ENCODE peak calls at places on chromosomes 13 and 19, in five cellular contexts. P is stomach; J is pancreas; L is left ventricle myocardium inferior; H is effector memory CD4-positive, alpha-beta T cell. S is an unnamed sample.

GRCh38 chr19:35755550-35756371 is 1.1 kb downstream of the HSPB6 start:
- DNase-seq in P (peak), J (peak), L (peak), H (peak), S (peak)

GRCh38 chr19:58218899-58219298 is 9.8 kb upstream of the ZNF544 start:
- DNase-seq in P (no peak), J (no peak), L (no peak), H (peak), S (no peak)

GRCh38 chr19:41521860-41522555 is 54.0 kb upstream of the CEACAM21 start:
- DNase-seq in P (no peak), J (no peak), L (no peak), H (peak), S (no peak)

GRCh38 chr13:45224181-45224580 is 23.3 kb upstream of the KCTD4 start:
- DNase-seq in P (no peak), J (no peak), L (no peak), H (no peak), S (no peak)

GRCh38 chr13:106369091-106369490 is 166.4 kb downstream of the EFNB2 start:
- DNase-seq in P (no peak), J (no peak), L (no peak), H (no peak), S (no peak)

GRCh38 chr13:83865161-83866137 is 16.8 kb downstream of the SLITRK1 start:
- DNase-seq in P (no peak), J (no peak), L (no peak), H (no peak), S (no peak)

GRCh38 chr19:33227242-33227650 is 1.6 kb upstream of the SLC7A10 start:
- DNase-seq in P (no peak), J (peak), L (no peak), H (no peak), S (no peak)

GRCh38 chr19:23116802-23117571 is at the start of gene ZNF730:
- DNase-seq in P (no peak), J (no peak), L (peak), H (peak), S (peak)

GRCh38 chr13:36454962-36455361 is 22.7 kb downstream of the CCNA1 start:
- DNase-seq in P (no peak), J (no peak), L (no peak), H (no peak), S (no peak)

GRCh38 chr13:105139380-105140285 is 1395.8 kb downstream of the EFNB2 start:
- DNase-seq in P (peak), J (no peak), L (peak), H (peak), S (peak)

GRCh38 chr19:4557971-4558941 is 1.2 kb downstream of the SEMA6B start:
- DNase-seq in P (peak), J (no peak), L (no peak), H (no peak), S (no peak)
- H3K4me3 ChIP-seq in P (peak), J (no peak), L (peak), H (no peak), S (no peak)

GRCh38 chr13:74134226-74134776 is at the start of gene KLF12:
- DNase-seq in P (peak), J (peak), L (peak), H (peak), S (peak)

GRCh38 chr13:74132768-74133656 is 1.2 kb downstream of the KLF12 start:
- DNase-seq in P (peak), J (no peak), L (peak), H (peak), S (no peak)

GRCh38 chr13:74133657-74134201 is 475 bp downstream of the KLF12 start:
- DNase-seq in P (peak), J (peak), L (peak), H (peak), S (peak)

GRCh38 chr13:74131206-74131605 is 3.0 kb downstream of the KLF12 start:
- DNase-seq in P (no peak), J (no peak), L (no peak), H (no peak), S (peak)

GRCh38 chr13:74132152-74132767 is 1.9 kb downstream of the KLF12 start:
- DNase-seq in P (no peak), J (no peak), L (no peak), H (peak), S (peak)
- H3K4me3 ChIP-seq in P (peak), J (peak), L (peak), H (peak), S (peak)

DNA sequence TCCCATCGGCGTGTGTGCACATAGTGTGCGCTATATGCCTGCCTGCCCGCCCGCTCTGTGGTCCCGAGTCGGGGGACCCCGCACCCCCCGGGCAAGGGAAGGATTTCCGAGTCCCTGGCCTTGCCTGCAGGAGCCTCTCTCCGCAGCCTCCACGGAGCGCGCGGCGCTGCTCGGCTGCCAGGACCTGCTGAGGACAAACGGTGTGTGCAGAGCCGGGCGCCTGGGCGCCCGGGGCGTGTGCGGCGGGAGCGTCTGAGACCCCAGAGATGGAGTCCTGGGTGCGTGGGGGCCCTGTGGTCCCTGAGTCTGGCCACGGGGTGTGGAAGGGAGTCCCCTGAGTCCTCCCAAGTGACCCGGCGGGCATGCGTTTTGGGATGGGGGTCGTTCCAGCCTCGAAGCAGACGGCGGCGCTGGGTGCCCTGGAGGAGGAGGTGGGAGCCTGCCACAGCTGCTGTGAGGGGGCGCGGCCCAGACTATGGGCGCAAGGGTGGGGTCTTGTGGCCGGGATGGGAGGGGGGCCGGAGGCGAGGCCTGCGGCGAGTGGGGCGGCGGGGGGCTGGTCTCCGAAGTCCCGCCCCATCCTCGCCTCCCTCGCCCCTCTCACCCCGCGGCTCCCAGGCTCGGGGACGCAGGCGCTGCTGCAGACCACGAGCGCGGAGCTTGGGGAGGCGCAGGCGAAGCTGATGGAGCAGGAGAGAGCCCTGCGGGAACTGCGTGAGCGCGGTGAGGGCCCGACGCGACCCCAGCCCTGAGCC is 25.3 kb downstream of the CLEC4M start:
- DNase-seq in P (no peak), J (no peak), L (no peak), H (no peak), S (no peak)
- H3K4me3 ChIP-seq in P (peak), J (no peak), L (peak), H (no peak), S (no peak)

GRCh38 chr19:46015961-46016425 is 6.9 kb downstream of the PGLYRP1 start:
- DNase-seq in P (no peak), J (no peak), L (no peak), H (peak), S (no peak)
- H3K4me3 ChIP-seq in P (peak), J (peak), L (peak), H (peak), S (peak)

GRCh38 chr19:54430306-54431254 is 15.3 kb downstream of the TTYH1 start:
- DNase-seq in P (no peak), J (peak), L (peak), H (no peak), S (no peak)
- H3K4me3 ChIP-seq in P (peak), J (peak), L (peak), H (peak), S (peak)

DNA sequence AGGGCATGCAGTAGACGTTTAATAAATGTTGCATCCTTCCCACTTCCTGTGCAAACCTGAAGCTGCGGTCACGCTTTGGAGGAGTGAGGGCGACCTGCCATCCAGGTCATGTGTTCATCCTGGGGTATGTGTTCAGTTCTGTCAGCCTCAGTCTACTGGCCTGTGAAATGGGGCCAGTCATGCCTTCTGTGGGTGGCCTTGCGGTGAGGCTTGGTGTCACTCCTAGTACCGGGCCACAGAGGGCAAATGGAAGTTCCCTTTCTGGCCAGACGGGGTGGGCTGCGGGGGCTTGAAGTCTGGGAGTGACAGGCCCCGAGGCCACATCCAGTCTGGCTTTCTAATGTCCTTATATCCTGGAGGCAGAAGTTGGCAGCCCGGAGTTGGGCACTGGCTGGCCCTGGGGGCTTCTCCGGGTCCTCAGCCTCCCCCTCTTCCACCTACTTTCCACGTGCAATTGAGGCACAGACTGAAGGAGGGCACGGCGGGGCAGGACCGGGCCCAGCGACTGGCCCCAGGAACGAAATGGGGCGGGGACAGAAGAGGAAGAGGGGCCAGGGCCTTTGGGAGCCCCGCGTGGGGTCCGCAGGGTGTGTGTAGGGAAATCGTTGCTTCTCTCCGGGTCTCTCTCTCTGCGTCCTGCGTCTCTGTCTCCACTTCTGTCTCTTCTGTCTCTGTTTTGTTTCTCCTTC is 11.1 kb downstream of the PDE4A start:
- DNase-seq in P (peak), J (peak), L (peak), H (peak), S (peak)
- H3K4me3 ChIP-seq in P (peak), J (peak), L (peak), H (peak), S (peak)

DNA sequence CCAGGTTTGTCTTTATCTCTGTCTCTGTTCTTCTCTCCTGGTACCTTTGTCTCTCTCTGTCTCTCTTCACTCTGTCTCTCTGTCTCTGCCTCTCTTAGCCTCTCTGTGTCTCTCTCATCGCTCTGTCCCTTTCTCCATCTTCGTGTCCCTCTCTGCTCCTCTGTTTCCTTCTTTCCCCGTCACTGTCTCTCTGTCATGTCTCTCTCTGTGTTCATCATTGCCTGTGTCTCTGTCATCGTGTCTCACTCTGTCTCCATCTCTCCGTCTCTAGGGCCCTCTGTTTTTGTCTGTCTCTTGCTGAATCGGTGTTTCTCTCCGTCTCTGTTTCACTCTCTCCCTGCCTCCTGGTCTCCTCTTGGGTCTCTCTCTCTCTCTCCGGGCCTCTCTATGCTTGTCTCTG is 2.9 kb upstream of the KCNN4 start:
- DNase-seq in P (no peak), J (no peak), L (no peak), H (no peak), S (no peak)
- H3K4me3 ChIP-seq in P (no peak), J (no peak), L (no peak), H (no peak), S (no peak)

GRCh38 chr19:6801397-6802086 is 29.0 kb downstream of the VAV1 start:
- DNase-seq in P (peak), J (peak), L (peak), H (peak), S (no peak)
- H3K4me3 ChIP-seq in P (peak), J (peak), L (peak), H (peak), S (no peak)

GRCh38 chr13:32535140-32535539 is 3.5 kb downstream of the N4BP2L2 start:
- DNase-seq in P (no peak), J (no peak), L (no peak), H (no peak), S (no peak)
- H3K4me3 ChIP-seq in P (peak), J (no peak), L (peak), H (no peak), S (no peak)